ENCODE peak calls at places on chromosomes 11 and 22, in four cellular contexts. O is stimulated activated CD4-positive, alpha-beta T cell treated with anti-CD3 and anti-CD28 coated beads, Interleukin-4, amount 100 ng/mL, for 48 hours; T is foreskin fibroblast; B is progenitor cell of endocrine pancreas. M is an unnamed sample.

GRCh38 chr11:3855808-3856491 is 486 bp downstream of the STIM1 start:
- DNase-seq in B (peak), T (peak), O (no peak), M (peak)

GRCh38 chr11:75259711-75260110 is 19.1 kb downstream of the TPBGL start:
- DNase-seq in T (no peak), B (no peak), O (no peak), M (peak)

GRCh38 chr11:27204527-27204926 is 158.5 kb downstream of the CCDC34 start:
- DNase-seq in B (no peak), O (no peak), T (peak), M (peak)

GRCh38 chr11:23181022-23181807 is 320.9 kb upstream of the CCDC179 start:
- DNase-seq in O (no peak), T (no peak), B (no peak), M (no peak)

GRCh38 chr22:46121523-46122287 is 28.6 kb upstream of the PPARA start:
- DNase-seq in O (no peak), B (no peak), T (no peak), M (no peak)

GRCh38 chr11:57641011-57641410 is 8.7 kb downstream of the YPEL4 start:
- DNase-seq in B (no peak), T (peak), O (no peak), M (no peak)

GRCh38 chr11:88384004-88384677 is 46.6 kb upstream of the CTSC start:
- DNase-seq in T (no peak), O (no peak), B (no peak), M (no peak)

GRCh38 chr11:32334822-32335221 is 100.5 kb downstream of the WT1 start:
- DNase-seq in O (peak), B (no peak), T (no peak), M (peak)

GRCh38 chr22:43878831-43879550 is 12.8 kb downstream of the PNPLA5 start:
- DNase-seq in B (no peak), O (no peak), T (no peak), M (no peak)

GRCh38 chr11:13970986-13971385 is 8.5 kb downstream of the SPON1 start:
- DNase-seq in B (no peak), T (peak), O (no peak), M (peak)

GRCh38 chr11:45665933-45666647 is 668 bp upstream of the CHST1 start:
- DNase-seq in B (no peak), O (no peak), T (peak), M (no peak)